ENCODE peak calls at places on chromosome 2, in ten cellular contexts. One of them, this sample, is unnamed.

GRCh38 chr2:184875911-184876310 is 277.6 kb downstream of the ZNF804A start:
- DNase-seq in heart left ventricle: no peak
- DNase-seq in A549: no peak
- DNase-seq in hepatocyte: no peak
- DNase-seq in coronary artery: no peak
- DNase-seq in osteocyte: no peak
- DNase-seq in ovary: no peak
- DNase-seq in foreskin fibroblast: no peak
- DNase-seq in upper lobe of left lung: no peak
- DNase-seq in astrocyte of the spinal cord: peak; percentile 15
- DNase-seq in this sample: no peak

GRCh38 chr2:239252433-239253200 is 148.2 kb downstream of the HDAC4 start:
- DNase-seq in heart left ventricle: peak; percentile 85
- DNase-seq in A549: no peak
- DNase-seq in hepatocyte: no peak
- DNase-seq in coronary artery: peak; percentile 77
- DNase-seq in osteocyte: no peak
- DNase-seq in ovary: peak; percentile 72
- DNase-seq in foreskin fibroblast: peak; percentile 65
- DNase-seq in upper lobe of left lung: peak; percentile 87
- DNase-seq in astrocyte of the spinal cord: no peak
- DNase-seq in this sample: no peak

GRCh38 chr2:55408946-55409868 is 10.4 kb downstream of the CCDC88A start:
- DNase-seq in heart left ventricle: no peak
- DNase-seq in A549: no peak
- DNase-seq in hepatocyte: no peak
- DNase-seq in coronary artery: no peak
- DNase-seq in osteocyte: no peak
- DNase-seq in ovary: no peak
- DNase-seq in foreskin fibroblast: no peak
- DNase-seq in upper lobe of left lung: no peak
- DNase-seq in astrocyte of the spinal cord: peak; percentile 47
- DNase-seq in this sample: no peak

GRCh38 chr2:128273469-128274081 is 45.1 kb downstream of the HS6ST1 start:
- DNase-seq in heart left ventricle: peak; percentile 44
- DNase-seq in A549: no peak
- DNase-seq in hepatocyte: no peak
- DNase-seq in coronary artery: peak; percentile 68
- DNase-seq in osteocyte: no peak
- DNase-seq in ovary: no peak
- DNase-seq in foreskin fibroblast: no peak
- DNase-seq in upper lobe of left lung: no peak
- DNase-seq in astrocyte of the spinal cord: no peak
- DNase-seq in this sample: peak; percentile 10

GRCh38 chr2:230913812-230914211 is 11.2 kb downstream of the GPR55 start:
- DNase-seq in heart left ventricle: no peak
- DNase-seq in A549: no peak
- DNase-seq in hepatocyte: no peak
- DNase-seq in coronary artery: no peak
- DNase-seq in osteocyte: no peak
- DNase-seq in ovary: no peak
- DNase-seq in foreskin fibroblast: no peak
- DNase-seq in upper lobe of left lung: no peak
- DNase-seq in astrocyte of the spinal cord: no peak
- DNase-seq in this sample: no peak

GRCh38 chr2:236179653-236180500 is 11.7 kb upstream of the GBX2 start:
- DNase-seq in heart left ventricle: no peak
- DNase-seq in A549: peak; percentile 36
- DNase-seq in hepatocyte: no peak
- DNase-seq in coronary artery: peak; percentile 40
- DNase-seq in osteocyte: no peak
- DNase-seq in ovary: peak; percentile 13
- DNase-seq in foreskin fibroblast: peak; percentile 28
- DNase-seq in upper lobe of left lung: peak; percentile 81
- DNase-seq in astrocyte of the spinal cord: no peak
- DNase-seq in this sample: no peak

GRCh38 chr2:45134726-45135125 is 125.5 kb upstream of the SIX2 start:
- DNase-seq in heart left ventricle: no peak
- DNase-seq in A549: no peak
- DNase-seq in hepatocyte: no peak
- DNase-seq in coronary artery: no peak
- DNase-seq in osteocyte: peak; percentile 11
- DNase-seq in ovary: no peak
- DNase-seq in foreskin fibroblast: peak; percentile 28
- DNase-seq in upper lobe of left lung: no peak
- DNase-seq in astrocyte of the spinal cord: no peak
- DNase-seq in this sample: no peak

GRCh38 chr2:150578481-150578880 is 91.0 kb upstream of the RND3 start:
- DNase-seq in heart left ventricle: no peak
- DNase-seq in A549: no peak
- DNase-seq in hepatocyte: no peak
- DNase-seq in coronary artery: no peak
- DNase-seq in osteocyte: no peak
- DNase-seq in ovary: no peak
- DNase-seq in foreskin fibroblast: no peak
- DNase-seq in upper lobe of left lung: no peak
- DNase-seq in astrocyte of the spinal cord: no peak
- DNase-seq in this sample: no peak

GRCh38 chr2:67039058-67039457 is 358.1 kb upstream of the ETAA1 start:
- DNase-seq in heart left ventricle: no peak
- DNase-seq in A549: no peak
- DNase-seq in hepatocyte: no peak
- DNase-seq in coronary artery: no peak
- DNase-seq in osteocyte: no peak
- DNase-seq in ovary: no peak
- DNase-seq in foreskin fibroblast: no peak
- DNase-seq in upper lobe of left lung: no peak
- DNase-seq in astrocyte of the spinal cord: no peak
- DNase-seq in this sample: no peak

GRCh38 chr2:8134105-8134903 is 547.6 kb upstream of the ID2 start:
- DNase-seq in heart left ventricle: no peak
- DNase-seq in A549: no peak
- DNase-seq in hepatocyte: peak; percentile 61
- DNase-seq in coronary artery: no peak
- DNase-seq in osteocyte: no peak
- DNase-seq in ovary: no peak
- DNase-seq in foreskin fibroblast: no peak
- DNase-seq in upper lobe of left lung: peak; percentile 25
- DNase-seq in astrocyte of the spinal cord: no peak
- DNase-seq in this sample: no peak

GRCh38 chr2:234615643-234616356 is 118.9 kb upstream of the ARL4C start:
- DNase-seq in heart left ventricle: no peak
- DNase-seq in A549: no peak
- DNase-seq in hepatocyte: no peak
- DNase-seq in coronary artery: no peak
- DNase-seq in osteocyte: peak; percentile 21
- DNase-seq in ovary: no peak
- DNase-seq in foreskin fibroblast: no peak
- DNase-seq in upper lobe of left lung: no peak
- DNase-seq in astrocyte of the spinal cord: no peak
- DNase-seq in this sample: no peak

GRCh38 chr2:233115121-233115520 is 55.0 kb downstream of the INPP5D start:
- DNase-seq in heart left ventricle: no peak
- DNase-seq in A549: no peak
- DNase-seq in hepatocyte: no peak
- DNase-seq in coronary artery: no peak
- DNase-seq in osteocyte: no peak
- DNase-seq in ovary: no peak
- DNase-seq in foreskin fibroblast: no peak
- DNase-seq in upper lobe of left lung: no peak
- DNase-seq in astrocyte of the spinal cord: no peak
- DNase-seq in this sample: no peak

GRCh38 chr2:235483313-235483712 is 10.5 kb upstream of the AGAP1 start:
- DNase-seq in heart left ventricle: no peak
- DNase-seq in A549: no peak
- DNase-seq in hepatocyte: no peak
- DNase-seq in coronary artery: no peak
- DNase-seq in osteocyte: no peak
- DNase-seq in ovary: no peak
- DNase-seq in foreskin fibroblast: no peak
- DNase-seq in upper lobe of left lung: no peak
- DNase-seq in astrocyte of the spinal cord: no peak
- DNase-seq in this sample: no peak

GRCh38 chr2:74688881-74689280 is 34.8 kb downstream of the SEMA4F start:
- DNase-seq in heart left ventricle: no peak
- DNase-seq in A549: no peak
- DNase-seq in hepatocyte: no peak
- DNase-seq in coronary artery: no peak
- DNase-seq in osteocyte: no peak
- DNase-seq in ovary: no peak
- DNase-seq in foreskin fibroblast: no peak
- DNase-seq in upper lobe of left lung: no peak
- DNase-seq in astrocyte of the spinal cord: no peak
- DNase-seq in this sample: no peak

GRCh38 chr2:239937866-239938640 is 87.1 kb downstream of the NDUFA10 start:
- DNase-seq in heart left ventricle: peak; percentile 49
- DNase-seq in A549: no peak
- DNase-seq in hepatocyte: no peak
- DNase-seq in coronary artery: peak; percentile 61
- DNase-seq in osteocyte: peak; percentile 74
- DNase-seq in ovary: peak; percentile 8
- DNase-seq in foreskin fibroblast: no peak
- DNase-seq in upper lobe of left lung: no peak
- DNase-seq in astrocyte of the spinal cord: no peak
- DNase-seq in this sample: no peak

GRCh38 chr2:62660582-62661262 is 44.8 kb upstream of the EHBP1 start:
- DNase-seq in heart left ventricle: no peak
- DNase-seq in A549: no peak
- DNase-seq in hepatocyte: no peak
- DNase-seq in coronary artery: no peak
- DNase-seq in osteocyte: no peak
- DNase-seq in ovary: no peak
- DNase-seq in foreskin fibroblast: peak; percentile 82
- DNase-seq in upper lobe of left lung: no peak
- DNase-seq in astrocyte of the spinal cord: peak; percentile 91
- DNase-seq in this sample: no peak

DNA sequence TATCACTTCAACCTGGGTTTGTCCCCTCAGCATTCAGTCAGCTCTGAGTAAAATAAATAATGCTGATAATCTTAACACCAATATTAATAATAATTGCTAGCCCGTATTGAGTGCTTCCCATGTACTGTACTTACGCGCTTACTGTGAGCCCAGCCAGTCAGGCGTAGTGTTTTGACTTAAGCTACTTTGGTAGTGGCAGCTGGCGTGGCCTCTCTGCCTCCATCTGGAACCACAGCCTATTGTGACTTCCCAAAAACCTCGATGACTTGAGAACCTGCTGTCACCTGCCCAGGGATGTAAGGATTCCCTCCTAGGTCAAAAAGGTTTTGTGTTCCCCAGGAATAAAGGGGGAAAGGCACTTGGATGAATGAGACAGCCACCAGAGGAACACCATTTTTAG is 53.2 kb downstream of the SUMO1 start:
- DNase-seq in heart left ventricle: no peak
- DNase-seq in A549: no peak
- DNase-seq in hepatocyte: no peak
- DNase-seq in coronary artery: no peak
- DNase-seq in osteocyte: no peak
- DNase-seq in ovary: no peak
- DNase-seq in foreskin fibroblast: no peak
- DNase-seq in upper lobe of left lung: no peak
- DNase-seq in astrocyte of the spinal cord: no peak
- DNase-seq in this sample: no peak
- TF ChIP-seq CTCF in heart left ventricle: no peak
- TF ChIP-seq CTCF in A549: no peak
- TF ChIP-seq CTCF in hepatocyte: no peak
- TF ChIP-seq CTCF in coronary artery: no peak
- TF ChIP-seq CTCF in osteocyte: no peak
- TF ChIP-seq CTCF in ovary: no peak
- TF ChIP-seq CTCF in foreskin fibroblast: no peak
- TF ChIP-seq CTCF in upper lobe of left lung: no peak
- TF ChIP-seq CTCF in astrocyte of the spinal cord: no peak
- TF ChIP-seq CTCF in this sample: no peak

DNA sequence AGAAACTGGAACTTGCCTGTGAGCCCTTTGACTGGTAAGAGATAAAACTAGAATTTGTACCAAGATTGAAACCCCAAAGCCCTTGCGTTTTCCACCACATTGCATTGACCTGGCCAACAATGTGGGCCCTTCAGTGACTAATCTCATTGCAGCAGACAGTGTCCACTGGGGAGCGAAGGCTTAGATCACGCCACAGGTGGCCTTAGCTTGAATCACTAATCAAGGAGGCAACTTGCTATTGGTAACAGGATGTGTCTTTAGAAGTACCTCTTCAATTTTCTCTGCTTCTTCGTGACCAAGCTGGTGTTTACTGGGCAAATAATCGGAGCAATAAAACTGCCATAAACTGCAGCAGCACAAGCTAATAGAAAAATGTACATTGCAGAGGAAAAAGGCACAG is 308.1 kb downstream of the CLIP4 start:
- DNase-seq in heart left ventricle: no peak
- DNase-seq in A549: no peak
- DNase-seq in hepatocyte: peak; percentile 43
- DNase-seq in coronary artery: no peak
- DNase-seq in osteocyte: no peak
- DNase-seq in ovary: no peak
- DNase-seq in foreskin fibroblast: no peak
- DNase-seq in upper lobe of left lung: no peak
- DNase-seq in astrocyte of the spinal cord: no peak
- DNase-seq in this sample: no peak
- TF ChIP-seq CTCF in heart left ventricle: no peak
- TF ChIP-seq CTCF in A549: no peak
- TF ChIP-seq CTCF in hepatocyte: no peak
- TF ChIP-seq CTCF in coronary artery: no peak
- TF ChIP-seq CTCF in osteocyte: no peak
- TF ChIP-seq CTCF in ovary: no peak
- TF ChIP-seq CTCF in foreskin fibroblast: no peak
- TF ChIP-seq CTCF in upper lobe of left lung: no peak
- TF ChIP-seq CTCF in astrocyte of the spinal cord: no peak
- TF ChIP-seq CTCF in this sample: no peak

GRCh38 chr2:199484927-199485326 is 27.2 kb upstream of the SATB2 start:
- DNase-seq in heart left ventricle: no peak
- DNase-seq in A549: no peak
- DNase-seq in hepatocyte: no peak
- DNase-seq in coronary artery: no peak
- DNase-seq in osteocyte: no peak
- DNase-seq in ovary: no peak
- DNase-seq in foreskin fibroblast: no peak
- DNase-seq in upper lobe of left lung: no peak
- DNase-seq in astrocyte of the spinal cord: no peak
- DNase-seq in this sample: no peak
- TF ChIP-seq CTCF in heart left ventricle: no peak
- TF ChIP-seq CTCF in A549: no peak
- TF ChIP-seq CTCF in hepatocyte: no peak
- TF ChIP-seq CTCF in coronary artery: no peak
- TF ChIP-seq CTCF in osteocyte: peak; percentile 20
- TF ChIP-seq CTCF in ovary: no peak
- TF ChIP-seq CTCF in foreskin fibroblast: peak; percentile 32
- TF ChIP-seq CTCF in upper lobe of left lung: no peak
- TF ChIP-seq CTCF in astrocyte of the spinal cord: peak; percentile 44
- TF ChIP-seq CTCF in this sample: no peak

DNA sequence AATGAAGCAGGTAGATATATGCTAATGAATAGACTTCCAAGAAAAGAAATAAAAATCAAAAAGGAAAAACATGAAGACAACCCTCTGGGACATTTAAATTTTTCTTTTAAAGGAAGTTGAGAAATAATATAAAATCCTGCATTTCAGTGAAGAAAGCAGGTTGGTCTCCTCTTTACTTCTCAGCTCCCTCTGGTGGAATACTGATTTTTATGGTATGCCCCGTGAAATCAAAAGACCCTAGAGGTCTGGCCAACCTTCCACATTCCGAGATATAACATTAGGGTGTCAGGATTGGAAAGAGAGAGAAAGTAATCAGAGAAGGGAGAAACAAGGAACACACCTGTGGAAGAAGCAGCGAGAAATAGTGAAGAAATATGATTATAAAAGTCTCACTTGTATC is 72.7 kb downstream of the DNER start:
- DNase-seq in heart left ventricle: no peak
- DNase-seq in A549: no peak
- DNase-seq in hepatocyte: no peak
- DNase-seq in coronary artery: no peak
- DNase-seq in osteocyte: no peak
- DNase-seq in ovary: no peak
- DNase-seq in foreskin fibroblast: no peak
- DNase-seq in upper lobe of left lung: no peak
- DNase-seq in astrocyte of the spinal cord: no peak
- DNase-seq in this sample: no peak
- TF ChIP-seq CTCF in heart left ventricle: no peak
- TF ChIP-seq CTCF in A549: no peak
- TF ChIP-seq CTCF in hepatocyte: no peak
- TF ChIP-seq CTCF in coronary artery: no peak
- TF ChIP-seq CTCF in osteocyte: no peak
- TF ChIP-seq CTCF in ovary: no peak
- TF ChIP-seq CTCF in foreskin fibroblast: no peak
- TF ChIP-seq CTCF in upper lobe of left lung: no peak
- TF ChIP-seq CTCF in astrocyte of the spinal cord: peak; percentile 41
- TF ChIP-seq CTCF in this sample: no peak

This sample was measured in activated B cell treated with CpG ODN at 0.5 μM for 24 hours.